ENCODE peak calls at places on chromosome 18, in ten cellular contexts. One of them, this sample, is unnamed.

GRCh38 chr18:34600118-34600517 is 110.0 kb upstream of the DTNA start:
- DNase-seq in NCI-H2029: no peak
- DNase-seq in body of pancreas: no peak
- DNase-seq in COR-L47: no peak
- DNase-seq in neural crest cell: no peak
- DNase-seq in heart right ventricle: no peak
- DNase-seq in GM06990: no peak
- DNase-seq in iPS-NIHi11: no peak
- DNase-seq in left cardiac atrium: no peak
- DNase-seq in T follicular helper cell: no peak
- DNase-seq in this sample: no peak

GRCh38 chr18:74251297-74252031 is 40.3 kb downstream of the CYB5A start:
- DNase-seq in COR-L47: no peak
- DNase-seq in neural crest cell: no peak
- DNase-seq in left cardiac atrium: no peak
- DNase-seq in NCI-H2029: no peak
- DNase-seq in GM06990: no peak
- DNase-seq in body of pancreas: no peak
- DNase-seq in heart right ventricle: no peak
- DNase-seq in T follicular helper cell: no peak
- DNase-seq in iPS-NIHi11: no peak
- DNase-seq in this sample: no peak

GRCh38 chr18:13520306-13520705 is 206.1 kb downstream of the FAM210A start:
- DNase-seq in GM06990: no peak
- DNase-seq in body of pancreas: no peak
- DNase-seq in iPS-NIHi11: no peak
- DNase-seq in heart right ventricle: peak; percentile 45
- DNase-seq in NCI-H2029: no peak
- DNase-seq in left cardiac atrium: peak; percentile 75
- DNase-seq in neural crest cell: no peak
- DNase-seq in T follicular helper cell: no peak
- DNase-seq in COR-L47: no peak
- DNase-seq in this sample: no peak

GRCh38 chr18:78768655-78769501 is 210.7 kb upstream of the SALL3 start:
- DNase-seq in body of pancreas: no peak
- DNase-seq in iPS-NIHi11: no peak
- DNase-seq in heart right ventricle: no peak
- DNase-seq in T follicular helper cell: no peak
- DNase-seq in COR-L47: peak; percentile 82
- DNase-seq in neural crest cell: no peak
- DNase-seq in NCI-H2029: no peak
- DNase-seq in left cardiac atrium: no peak
- DNase-seq in GM06990: no peak
- DNase-seq in this sample: no peak

GRCh38 chr18:55031979-55032378 is 72.7 kb upstream of the CCDC68 start:
- DNase-seq in T follicular helper cell: no peak
- DNase-seq in NCI-H2029: no peak
- DNase-seq in iPS-NIHi11: no peak
- DNase-seq in GM06990: no peak
- DNase-seq in body of pancreas: no peak
- DNase-seq in neural crest cell: no peak
- DNase-seq in heart right ventricle: no peak
- DNase-seq in left cardiac atrium: no peak
- DNase-seq in COR-L47: no peak
- DNase-seq in this sample: no peak

GRCh38 chr18:46299465-46300004 is 195.3 kb downstream of the HAUS1 start:
- DNase-seq in neural crest cell: no peak
- DNase-seq in COR-L47: no peak
- DNase-seq in NCI-H2029: no peak
- DNase-seq in body of pancreas: no peak
- DNase-seq in left cardiac atrium: no peak
- DNase-seq in heart right ventricle: no peak
- DNase-seq in iPS-NIHi11: no peak
- DNase-seq in T follicular helper cell: no peak
- DNase-seq in GM06990: no peak
- DNase-seq in this sample: no peak

GRCh38 chr18:22168360-22168921 is 948 bp upstream of the GATA6 start:
- DNase-seq in GM06990: peak; percentile 22
- DNase-seq in left cardiac atrium: peak; percentile 45
- DNase-seq in NCI-H2029: no peak
- DNase-seq in COR-L47: no peak
- DNase-seq in body of pancreas: peak; percentile 59
- DNase-seq in T follicular helper cell: no peak
- DNase-seq in heart right ventricle: peak; percentile 47
- DNase-seq in neural crest cell: peak; percentile 25
- DNase-seq in iPS-NIHi11: no peak
- DNase-seq in this sample: no peak

GRCh38 chr18:10404148-10404547 is 50.3 kb upstream of the APCDD1 start:
- DNase-seq in iPS-NIHi11: no peak
- DNase-seq in neural crest cell: no peak
- DNase-seq in NCI-H2029: no peak
- DNase-seq in body of pancreas: no peak
- DNase-seq in GM06990: no peak
- DNase-seq in left cardiac atrium: no peak
- DNase-seq in T follicular helper cell: no peak
- DNase-seq in heart right ventricle: peak; percentile 26
- DNase-seq in COR-L47: no peak
- DNase-seq in this sample: no peak

GRCh38 chr18:13626544-13626908 is 99.8 kb downstream of the FAM210A start:
- DNase-seq in COR-L47: peak; percentile 69
- DNase-seq in T follicular helper cell: no peak
- DNase-seq in left cardiac atrium: no peak
- DNase-seq in neural crest cell: no peak
- DNase-seq in iPS-NIHi11: no peak
- DNase-seq in NCI-H2029: no peak
- DNase-seq in GM06990: no peak
- DNase-seq in body of pancreas: no peak
- DNase-seq in heart right ventricle: no peak
- DNase-seq in this sample: no peak